ENCODE peak calls at places on chromosomes 2 and 18, in eight cellular contexts. E is heart left ventricle; U is CD8-positive, alpha-beta T cell; W is uterus; L is right atrium auricular region; A is stomach; Z is CD4-positive, CD25-positive, alpha-beta regulatory T cell; G is mammary epithelial cell. N is an unnamed sample.

GRCh38 chr2:135744761-135745314 is 3.2 kb downstream of the UBXN4 start:
- DNase-seq in G (peak), A (no peak), L (no peak), W (no peak), U (no peak), E (no peak), Z (no peak), N (no peak)

GRCh38 chr2:39492701-39493100 is 55.6 kb upstream of the MAP4K3 start:
- DNase-seq in U (no peak), A (no peak), Z (no peak), W (no peak), G (no peak), E (no peak), L (no peak), N (no peak)

GRCh38 chr2:127052068-127052770 is 54.7 kb downstream of the BIN1 start:
- DNase-seq in A (no peak), G (no peak), Z (no peak), E (peak), W (peak), U (no peak), L (no peak), N (peak)

GRCh38 chr2:102505290-102505689 is 32.3 kb downstream of the SLC9A4 start:
- DNase-seq in A (peak), Z (no peak), U (no peak), W (no peak), L (no peak), E (peak), G (peak), N (no peak)

GRCh38 chr2:228067309-228067708 is 114.2 kb downstream of the SPHKAP start:
- DNase-seq in E (no peak), A (no peak), W (no peak), Z (no peak), G (no peak), L (no peak), U (no peak), N (no peak)

GRCh38 chr18:10089881-10090280 is 176.1 kb downstream of the VAPA start:
- DNase-seq in W (no peak), A (no peak), L (no peak), G (no peak), U (no peak), Z (no peak), E (no peak), N (no peak)

GRCh38 chr2:84894758-84895520 is 10.5 kb upstream of the TMSB10 start:
- DNase-seq in A (no peak), W (no peak), Z (no peak), U (peak), G (peak), E (no peak), L (no peak), N (no peak)

GRCh38 chr2:120231974-120232635 is 8.9 kb upstream of the TMEM185B start:
- DNase-seq in Z (peak), G (peak), U (peak), E (no peak), L (no peak), W (peak), A (peak), N (peak)

GRCh38 chr2:200050921-200051620 is 95.7 kb downstream of the MAIP1 start:
- DNase-seq in U (no peak), G (no peak), E (no peak), Z (no peak), L (no peak), W (no peak), A (no peak), N (no peak)

GRCh38 chr2:147273106-147273505 is 571.7 kb upstream of the ACVR2A start:
- DNase-seq in L (no peak), W (no peak), Z (no peak), A (no peak), E (no peak), G (peak), U (no peak), N (no peak)

GRCh38 chr2:67209107-67209506 is 188.0 kb upstream of the ETAA1 start:
- DNase-seq in L (no peak), G (no peak), A (no peak), U (no peak), E (no peak), W (no peak), Z (no peak), N (no peak)
- H3K27ac ChIP-seq in L (no peak), G (no peak), A (no peak), U (no peak), E (no peak), W (no peak), Z (no peak), N (no peak)

GRCh38 chr2:27954261-27954673 is 63.7 kb downstream of the BABAM2 start:
- DNase-seq in W (no peak), G (no peak), Z (no peak), L (no peak), E (peak), U (no peak), A (no peak), N (no peak)

GRCh38 chr2:27952070-27952469 is 61.5 kb downstream of the BABAM2 start:
- DNase-seq in W (no peak), U (no peak), E (no peak), A (no peak), G (no peak), L (no peak), Z (no peak), N (no peak)

GRCh38 chr2:27955762-27956161 is 65.2 kb downstream of the BABAM2 start:
- DNase-seq in W (no peak), L (no peak), U (no peak), G (peak), A (no peak), Z (no peak), E (no peak), N (no peak)

GRCh38 chr2:27954771-27955384 is 64.3 kb downstream of the BABAM2 start:
- DNase-seq in U (no peak), W (peak), E (peak), Z (no peak), L (peak), A (no peak), G (peak), N (peak)

DNA sequence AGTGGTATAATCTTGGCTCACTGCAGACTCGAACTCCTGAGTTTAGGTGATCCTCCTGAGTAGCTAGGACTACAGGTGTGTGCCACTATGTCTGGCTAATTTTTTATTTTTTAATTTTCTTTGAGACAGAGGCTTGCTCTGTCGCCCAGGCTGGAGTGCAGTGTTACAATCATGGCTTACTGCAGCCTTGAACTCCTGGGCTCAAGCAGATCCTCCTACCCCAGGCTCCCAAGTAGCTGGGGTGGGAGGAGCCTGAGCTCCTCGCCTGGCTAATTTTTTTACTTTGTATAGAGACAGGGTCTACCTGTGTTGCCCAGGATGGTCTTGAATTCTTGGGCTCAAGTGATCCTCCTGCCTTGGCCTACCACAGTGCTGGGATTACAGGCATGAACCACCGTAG is 62.5 kb downstream of the BABAM2 start:
- DNase-seq in L (no peak), G (no peak), U (no peak), W (no peak), E (no peak), Z (no peak), A (no peak), N (no peak)
- H3K27ac ChIP-seq in L (no peak), G (peak), U (no peak), W (peak), E (no peak), Z (no peak), A (no peak), N (peak)

DNA sequence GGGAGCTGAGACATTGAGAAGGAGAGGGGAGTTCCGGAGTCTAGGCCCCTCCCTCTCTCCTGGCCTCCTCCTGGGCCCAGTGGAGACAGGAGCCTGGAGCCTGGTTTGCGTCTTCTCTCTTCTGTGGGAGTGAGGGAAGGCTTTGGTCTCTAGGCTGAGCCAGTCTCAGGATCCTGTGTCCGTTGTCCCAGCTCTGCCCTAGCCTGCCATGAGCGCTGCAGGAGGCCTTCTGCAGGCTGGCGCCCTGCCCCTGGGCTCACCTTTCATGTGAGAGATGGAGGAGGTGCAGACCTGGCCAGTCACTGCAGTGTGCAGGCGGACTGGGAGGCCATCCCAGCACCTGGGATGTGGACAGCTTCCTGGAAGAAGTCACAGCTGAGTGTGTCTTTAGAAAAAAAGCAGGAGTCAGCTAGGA is 8.7 kb downstream of the IMPA2 start:
- DNase-seq in W (no peak), E (no peak), U (no peak), G (no peak), Z (no peak), A (peak), L (no peak), N (peak)
- H3K27ac ChIP-seq in W (no peak), E (peak), U (no peak), G (no peak), Z (no peak), A (peak), L (no peak), N (peak)

DNA sequence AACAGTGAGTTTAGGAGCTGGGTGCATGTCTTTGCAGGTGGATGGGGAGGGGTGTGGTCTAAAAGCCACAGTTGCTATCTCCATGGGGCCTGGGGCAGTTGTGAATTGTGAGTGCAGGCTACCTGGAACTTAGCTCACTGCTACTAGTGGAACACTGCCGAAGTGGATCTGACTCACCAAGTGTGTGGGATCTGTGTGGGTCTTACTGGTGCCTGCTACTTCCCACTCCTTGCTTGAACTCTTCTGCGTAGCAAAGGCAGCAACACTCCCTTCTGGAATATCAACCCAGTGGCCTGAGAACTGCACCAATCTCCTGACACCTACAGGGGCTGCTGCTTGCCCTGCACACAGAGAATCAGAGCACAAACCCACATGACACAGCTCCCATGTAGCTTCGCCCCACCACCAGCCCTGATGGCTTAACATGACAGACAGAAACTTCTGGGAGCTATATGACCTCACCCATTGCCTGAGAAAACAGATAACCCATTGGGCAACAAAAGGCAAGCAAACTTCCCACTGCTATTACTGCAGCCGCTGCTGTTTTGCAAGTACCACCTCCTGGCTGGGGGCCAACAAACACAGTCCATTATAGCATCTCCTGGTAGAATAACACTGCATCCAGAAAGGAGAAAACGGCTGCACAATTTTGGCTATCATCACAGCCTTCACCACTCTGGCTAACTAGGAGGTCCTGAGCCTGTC is 455.1 kb upstream of the DDX18 start:
- DNase-seq in E (no peak), A (no peak), L (no peak), Z (no peak), U (no peak), W (no peak), G (no peak), N (no peak)
- H3K27ac ChIP-seq in E (no peak), A (no peak), L (no peak), Z (no peak), U (no peak), W (no peak), G (no peak), N (no peak)

N was measured in psoas muscle.